ENCODE peak calls at places on chromosome 9, in seven cellular contexts. T is keratinocyte, J is endothelial cell, V is Calu3, I is IMR-90, C is mesothelial cell of epicardium, A is cardiac muscle cell. R is an unnamed sample.
A peak's percentile ranks its signal among the peaks of the same experiment; 100 is the strongest.

GRCh38 chr9:116042321-116042720 is 111.3 kb upstream of the PAPPA start:
- DNase-seq in T (no peak), J (no peak), V (no peak), I (no peak), C (no peak), A (peak; percentile 46), R (no peak)

GRCh38 chr9:130426467-130426773 is 18.3 kb upstream of the ASS1 start:
- DNase-seq in T (no peak), J (no peak), V (no peak), I (no peak), C (no peak), A (no peak), R (no peak)

GRCh38 chr9:136629879-136630661 is 32.6 kb upstream of the EGFL7 start:
- DNase-seq in T (no peak), J (peak; percentile 86), V (peak; percentile 71), I (peak; percentile 24), C (peak; percentile 80), A (peak; percentile 65), R (peak; percentile 78)

GRCh38 chr9:84773023-84773422 is 103.5 kb downstream of the NTRK2 start:
- DNase-seq in T (peak; percentile 63), J (no peak), V (no peak), I (peak; percentile 41), C (no peak), A (no peak), R (no peak)

GRCh38 chr9:113648048-113648447 is 184.5 kb downstream of the RGS3 start:
- DNase-seq in T (no peak), J (no peak), V (no peak), I (no peak), C (no peak), A (no peak), R (no peak)

GRCh38 chr9:87861332-87861731 is 21.3 kb upstream of the SPATA31E1 start:
- DNase-seq in T (no peak), J (no peak), V (no peak), I (no peak), C (no peak), A (no peak), R (no peak)

GRCh38 chr9:16032799-16033198 is 480.0 kb downstream of the CCDC171 start:
- DNase-seq in T (no peak), J (no peak), V (peak; percentile 22), I (peak; percentile 49), C (no peak), A (peak; percentile 50), R (no peak)

GRCh38 chr9:124285903-124286291 is 28.1 kb downstream of the NEK6 start:
- DNase-seq in T (no peak), J (no peak), V (peak; percentile 49), I (peak; percentile 99), C (no peak), A (peak; percentile 98), R (no peak)

GRCh38 chr9:91678807-91679206 is 255.2 kb upstream of the NFIL3 start:
- DNase-seq in T (no peak), J (no peak), V (no peak), I (no peak), C (no peak), A (no peak), R (no peak)

GRCh38 chr9:77440057-77440456 is 208.1 kb downstream of the GNA14 start:
- DNase-seq in T (no peak), J (no peak), V (no peak), I (peak; percentile 47), C (no peak), A (peak; percentile 27), R (no peak)

GRCh38 chr9:130167927-130168326 is 4.3 kb upstream of the NCS1 start:
- DNase-seq in T (no peak), J (no peak), V (no peak), I (no peak), C (no peak), A (no peak), R (no peak)

GRCh38 chr9:5442400-5443011 is 4.8 kb upstream of the PLGRKT start:
- DNase-seq in T (no peak), J (peak; percentile 40), V (peak; percentile 41), I (peak; percentile 66), C (no peak), A (peak; percentile 73), R (peak; percentile 16)
- TF ChIP-seq CTCF in T (peak; percentile 78), J (peak; percentile 50), V (peak; percentile 27), I (peak; percentile 60), C (no peak), A (peak; percentile 57), R (peak; percentile 67)

GRCh38 chr9:34869390-34869789 is 88.7 kb upstream of the PHF24 start:
- DNase-seq in T (no peak), J (no peak), V (peak; percentile 2), I (peak; percentile 19), C (no peak), A (peak; percentile 72), R (no peak)
- TF ChIP-seq CTCF in T (peak; percentile 58), J (no peak), V (no peak), I (no peak), C (no peak), A (peak; percentile 57), R (peak; percentile 40)

DNA sequence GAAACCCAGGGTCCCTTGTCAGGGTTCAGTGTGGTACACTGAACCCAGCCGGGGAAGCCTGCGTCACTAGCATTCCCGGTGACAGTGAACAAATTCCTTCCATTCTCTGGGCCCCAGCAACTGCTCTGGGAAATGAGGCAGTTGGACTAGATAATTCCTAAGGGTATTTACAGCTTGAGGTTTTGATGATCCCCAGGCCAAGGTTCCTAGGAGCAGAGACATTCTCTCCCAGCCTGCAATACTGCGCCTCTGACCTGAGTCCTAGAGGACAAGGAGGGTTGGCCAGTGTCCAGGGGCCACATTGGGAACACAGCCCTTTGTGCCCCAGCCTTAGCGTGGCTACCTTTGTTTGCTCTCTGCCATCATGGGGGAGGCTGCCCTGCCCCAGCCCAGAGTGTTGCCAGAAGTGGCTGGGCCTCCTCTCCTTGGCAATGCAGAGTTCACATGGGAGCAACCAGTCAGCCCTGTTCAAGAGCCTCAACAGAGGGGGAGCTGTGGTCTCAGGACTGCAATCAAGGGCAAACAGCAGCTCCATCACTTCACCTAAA is 178.2 kb downstream of the SEC61B start:
- DNase-seq in T (no peak), J (no peak), V (no peak), I (no peak), C (no peak), A (no peak), R (no peak)
- TF ChIP-seq CTCF in T (no peak), J (no peak), V (no peak), I (no peak), C (no peak), A (no peak), R (no peak)

DNA sequence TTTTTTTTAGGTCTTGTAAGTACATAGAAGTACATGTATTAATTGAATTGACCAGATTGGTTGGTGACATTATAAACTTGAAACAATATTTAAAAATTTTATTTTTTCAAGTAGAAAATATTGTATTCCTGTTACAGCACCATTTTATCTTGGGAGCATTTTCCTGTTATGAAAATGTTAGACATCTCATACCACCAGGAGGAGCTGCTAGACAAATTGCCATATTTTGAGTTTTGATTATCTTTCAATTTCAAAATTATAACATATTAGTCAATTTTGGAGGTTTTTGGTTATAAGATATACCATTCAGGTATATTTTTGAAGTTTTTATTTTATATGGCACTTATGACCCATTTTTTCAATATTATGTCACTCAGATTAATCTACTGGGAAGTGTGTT is 84.4 kb downstream of the CNTLN start:
- DNase-seq in T (no peak), J (no peak), V (no peak), I (peak; percentile 10), C (no peak), A (peak; percentile 23), R (no peak)
- TF ChIP-seq CTCF in T (no peak), J (no peak), V (no peak), I (peak; percentile 51), C (peak; percentile 11), A (peak; percentile 49), R (peak; percentile 53)

GRCh38 chr9:127313042-127313560 is 48.5 kb downstream of the GARNL3 start:
- DNase-seq in T (no peak), J (no peak), V (no peak), I (no peak), C (no peak), A (no peak), R (no peak)

GRCh38 chr9:127308559-127309429 is 44.2 kb downstream of the GARNL3 start:
- DNase-seq in T (no peak), J (no peak), V (no peak), I (peak; percentile 64), C (no peak), A (peak; percentile 75), R (no peak)

GRCh38 chr9:127307802-127308201 is 43.2 kb downstream of the GARNL3 start:
- DNase-seq in T (no peak), J (no peak), V (no peak), I (no peak), C (no peak), A (no peak), R (no peak)

GRCh38 chr9:127309715-127310114 is 45.1 kb downstream of the GARNL3 start:
- DNase-seq in T (no peak), J (no peak), V (no peak), I (no peak), C (no peak), A (no peak), R (no peak)

GRCh38 chr9:127311239-127311741 is 46.7 kb downstream of the GARNL3 start:
- DNase-seq in T (no peak), J (peak; percentile 17), V (peak; percentile 47), I (peak; percentile 36), C (no peak), A (peak; percentile 63), R (peak; percentile 14)
- TF ChIP-seq CTCF in T (peak; percentile 44), J (peak; percentile 52), V (peak; percentile 24), I (peak; percentile 33), C (peak; percentile 37), A (peak; percentile 46), R (peak; percentile 40)

GRCh38 chr9:4069457-4070162 is 230.3 kb downstream of the GLIS3 start:
- DNase-seq in T (no peak), J (no peak), V (no peak), I (no peak), C (no peak), A (no peak), R (no peak)

GRCh38 chr9:4070266-4070665 is 229.6 kb downstream of the GLIS3 start:
- DNase-seq in T (no peak), J (no peak), V (no peak), I (no peak), C (no peak), A (no peak), R (no peak)

GRCh38 chr9:4068914-4069313 is 231.0 kb downstream of the GLIS3 start:
- DNase-seq in T (no peak), J (no peak), V (no peak), I (no peak), C (no peak), A (no peak), R (no peak)

GRCh38 chr9:4077499-4078102 is 222.3 kb downstream of the GLIS3 start:
- DNase-seq in T (peak; percentile 19), J (peak; percentile 80), V (peak; percentile 84), I (peak; percentile 70), C (peak; percentile 61), A (peak; percentile 95), R (peak; percentile 53)

GRCh38 chr9:4073371-4073770 is 226.5 kb downstream of the GLIS3 start:
- DNase-seq in T (no peak), J (peak; percentile 21), V (peak; percentile 6), I (no peak), C (no peak), A (no peak), R (no peak)
- TF ChIP-seq CTCF in T (peak; percentile 48), J (peak; percentile 66), V (no peak), I (peak; percentile 9), C (peak; percentile 49), A (peak; percentile 31), R (peak; percentile 53)